ENCODE peak calls at places on chromosomes 2 and 18, in five cellular contexts. S is astrocyte, A is lower lobe of right lung, G is ovary, U is GM23248. E is an unnamed sample. For H3K36me3, the result is how much of the 10 kb centered on the place peaks cover.

GRCh38 chr18:56977284-56977683 is 169.6 kb upstream of the BOD1L2 start:
- DNase-seq in A (no peak), S (no peak), G (no peak), U (no peak), E (no peak)

GRCh38 chr18:2901405-2901989 is 54.7 kb downstream of the EMILIN2 start:
- DNase-seq in G (no peak), U (peak), S (no peak), A (no peak), E (no peak)

GRCh38 chr2:72027426-72028161 is 120.1 kb downstream of the CYP26B1 start:
- DNase-seq in A (no peak), S (peak), G (no peak), U (peak), E (peak)

GRCh38 chr2:232894251-232894650 is 24.2 kb downstream of the SNORC start:
- DNase-seq in S (no peak), G (no peak), A (no peak), U (no peak), E (no peak)

GRCh38 chr18:25799221-25799620 is 291.2 kb downstream of the SS18 start:
- DNase-seq in U (no peak), A (no peak), S (peak), G (no peak), E (no peak)

GRCh38 chr2:48532824-48533223 is 2.9 kb downstream of the STON1 start:
- DNase-seq in A (no peak), U (peak), S (no peak), G (no peak), E (no peak)

GRCh38 chr2:216012133-216012829 is 1.1 kb downstream of the MREG start:
- DNase-seq in A (no peak), U (peak), S (peak), G (no peak), E (no peak)

GRCh38 chr2:234964631-234965461 is 13.0 kb downstream of the SH3BP4 start:
- DNase-seq in U (peak), S (peak), A (no peak), G (no peak), E (no peak)

GRCh38 chr2:233223059-233223894 is 28.2 kb upstream of the ATG16L1 start:
- DNase-seq in U (no peak), S (no peak), G (no peak), A (no peak), E (no peak)

GRCh38 chr2:25187729-25188350 is 19.5 kb upstream of the POMC start:
- DNase-seq in U (no peak), S (no peak), A (no peak), G (no peak), E (no peak)

GRCh38 chr2:7368211-7368610 is 451.0 kb downstream of the RNF144A start:
- DNase-seq in U (no peak), S (no peak), A (no peak), G (no peak), E (no peak)
- H3K36me3 ChIP-seq in U (under half), S (under half), A (under half), G (under half), E (under half)

GRCh38 chr2:171703574-171704347 is 16.5 kb downstream of the DYNC1I2 start:
- DNase-seq in G (no peak), U (peak), S (peak), A (no peak), E (peak)

GRCh38 chr2:171709011-171709685 is 21.9 kb downstream of the DYNC1I2 start:
- DNase-seq in G (no peak), S (no peak), A (no peak), U (no peak), E (no peak)

GRCh38 chr2:171702781-171703556 is 15.7 kb downstream of the DYNC1I2 start:
- DNase-seq in U (peak), G (no peak), A (no peak), S (peak), E (no peak)

GRCh38 chr2:171707752-171708151 is 20.5 kb downstream of the DYNC1I2 start:
- DNase-seq in A (no peak), G (no peak), S (no peak), U (no peak), E (no peak)

GRCh38 chr2:171706152-171706803 is 19.0 kb downstream of the DYNC1I2 start:
- DNase-seq in S (no peak), G (no peak), A (no peak), U (peak), E (no peak)
- H3K27ac ChIP-seq in S (no peak), G (no peak), A (no peak), U (no peak), E (no peak)

GRCh38 chr18:27970321-27970720 is 206.6 kb downstream of the CDH2 start:
- DNase-seq in U (no peak), G (no peak), A (no peak), S (no peak), E (no peak)
- H3K36me3 ChIP-seq in U (under half), G (under half), A (under half), S (under half), E (under half)

GRCh38 chr18:63253018-63253417 is 66.6 kb downstream of the BCL2 start:
- DNase-seq in S (no peak), G (no peak), U (no peak), A (no peak), E (no peak)
- H3K27ac ChIP-seq in S (no peak), G (no peak), U (no peak), A (peak), E (no peak)

GRCh38 chr18:79720359-79720733 is 40.7 kb downstream of the CTDP1 start:
- DNase-seq in S (no peak), G (no peak), A (no peak), U (peak), E (no peak)
- H3K36me3 ChIP-seq in S (under half), G (under half), A (half or more), U (under half), E (under half)

DNA sequence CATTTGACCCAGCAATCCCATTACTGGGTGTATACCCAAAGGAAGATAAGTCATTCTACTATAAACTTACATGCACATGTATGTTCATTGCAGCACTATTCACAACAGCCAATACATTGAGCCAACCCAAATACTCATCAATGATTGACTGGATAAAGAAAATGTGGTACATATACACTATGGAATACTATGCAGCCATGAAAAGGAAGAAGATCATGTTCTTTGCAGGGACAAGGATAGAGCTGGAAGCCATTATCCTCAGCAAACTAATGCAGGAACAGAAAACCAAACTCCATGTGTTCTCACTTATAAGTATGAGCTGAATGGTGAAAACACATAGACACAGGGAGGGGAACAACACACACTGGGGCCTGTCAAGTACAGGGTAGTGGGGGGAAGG is 226.7 kb upstream of the HNMT start:
- DNase-seq in U (no peak), S (no peak), G (no peak), A (no peak), E (no peak)
- H3K27ac ChIP-seq in U (no peak), S (no peak), G (no peak), A (no peak), E (no peak)

GRCh38 chr2:39289609-39290008 is 45.8 kb upstream of the CDKL4 start:
- DNase-seq in A (no peak), G (no peak), U (peak), S (peak), E (no peak)
- H3K36me3 ChIP-seq in A (half or more), G (under half), U (half or more), S (under half), E (half or more)

GRCh38 chr2:96316999-96317398 is 8.1 kb upstream of the ITPRIPL1 start:
- DNase-seq in S (no peak), G (no peak), U (no peak), A (no peak), E (no peak)

GRCh38 chr2:96318723-96319122 is 6.4 kb upstream of the ITPRIPL1 start:
- DNase-seq in G (no peak), U (no peak), S (no peak), A (no peak), E (no peak)

GRCh38 chr2:96317584-96317997 is 7.5 kb upstream of the ITPRIPL1 start:
- DNase-seq in S (no peak), G (no peak), U (no peak), A (no peak), E (no peak)

GRCh38 chr2:96315005-96315399 is 9.7 kb upstream of the SNRNP200 start:
- DNase-seq in G (no peak), A (no peak), S (no peak), U (no peak), E (no peak)

DNA sequence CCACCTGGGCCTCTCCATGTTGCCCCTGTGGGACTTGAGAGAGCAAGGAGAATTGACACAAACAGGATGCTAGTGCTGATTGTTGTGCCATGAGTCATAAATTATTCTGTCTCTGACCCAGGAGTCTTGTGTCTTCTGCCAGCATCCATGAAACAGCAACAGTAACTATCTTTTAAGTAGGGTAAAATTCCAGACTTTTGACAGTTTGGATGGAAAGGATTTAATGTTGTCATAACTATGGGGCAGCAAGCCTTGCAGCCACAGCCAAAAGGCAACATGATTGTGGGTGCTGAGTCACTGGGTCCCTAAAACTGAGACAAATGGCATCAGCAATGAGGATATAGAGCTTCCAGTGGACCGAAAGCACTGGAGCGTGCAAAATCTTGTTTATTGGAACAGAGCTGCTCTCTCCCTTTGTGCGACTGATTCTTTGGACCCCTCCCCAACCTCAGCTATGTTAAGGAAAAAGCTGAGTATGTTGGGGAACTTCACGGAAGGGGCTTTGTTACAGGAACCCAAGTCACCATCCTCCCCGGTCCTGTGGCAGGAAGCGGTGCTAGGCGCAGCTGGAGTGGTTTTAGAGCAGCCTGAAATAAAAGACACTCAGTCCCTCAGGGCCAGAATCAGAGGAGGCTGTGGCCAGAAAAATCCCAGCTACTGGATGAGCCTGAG is 9.6 kb upstream of the ITPRIPL1 start:
- DNase-seq in A (no peak), G (no peak), S (peak), U (peak), E (no peak)
- H3K27ac ChIP-seq in A (no peak), G (no peak), S (peak), U (peak), E (no peak)